ENCODE peak calls at places on chromosomes 3 and 15, in six cellular contexts. Q is GM23338, U is heart left ventricle, W is activated B cell treated with CpG ODN at 0.5 μM for 24 hours, V is H9, K is HCT116. F is an unnamed sample.

GRCh38 chr3:50168388-50168787 is 13.3 kb downstream of the SEMA3F start:
- DNase-seq in U (peak), V (no peak), Q (no peak), W (no peak), K (no peak), F (no peak)

GRCh38 chr15:90598053-90598577 is 68.4 kb downstream of the CRTC3 start:
- DNase-seq in K (no peak), W (peak), V (peak), Q (peak), U (peak), F (no peak)

GRCh38 chr3:73535137-73535536 is 89.6 kb downstream of the PDZRN3 start:
- DNase-seq in W (no peak), K (no peak), Q (no peak), U (no peak), V (no peak), F (no peak)

GRCh38 chr3:115624898-115625297 is 1.6 kb downstream of the GAP43 start:
- DNase-seq in U (no peak), W (no peak), Q (peak), K (no peak), V (no peak), F (no peak)

GRCh38 chr15:31306036-31306425 is 20.6 kb upstream of the KLF13 start:
- DNase-seq in U (peak), W (no peak), K (no peak), Q (peak), V (no peak), F (no peak)

GRCh38 chr15:49235446-49236207 is 65.6 kb downstream of the GALK2 start:
- DNase-seq in Q (peak), W (no peak), K (peak), V (peak), U (peak), F (peak)

GRCh38 chr3:18302517-18302916 is 122.6 kb downstream of the SATB1 start:
- DNase-seq in V (no peak), Q (no peak), U (no peak), W (no peak), K (no peak), F (no peak)

GRCh38 chr3:139974809-139975425 is 39.9 kb downstream of the CLSTN2 start:
- DNase-seq in Q (no peak), W (no peak), U (no peak), V (no peak), K (no peak), F (no peak)

GRCh38 chr3:126446791-126447190 is 28.9 kb downstream of the ZXDC start:
- DNase-seq in V (no peak), Q (peak), W (no peak), K (no peak), U (no peak), F (no peak)

GRCh38 chr3:186566772-186567071 is 417 bp downstream of the TBCCD1 start:
- DNase-seq in K (no peak), Q (no peak), U (no peak), W (no peak), V (peak), F (no peak)

GRCh38 chr3:4753073-4753691 is 226.1 kb upstream of the BHLHE40 start:
- DNase-seq in W (no peak), V (no peak), K (no peak), Q (no peak), U (no peak), F (no peak)

GRCh38 chr3:195072916-195073564 is 197.9 kb downstream of the XXYLT1 start:
- DNase-seq in Q (no peak), U (peak), W (peak), V (no peak), K (no peak), F (no peak)

GRCh38 chr15:86743283-86743903 is 663.7 kb downstream of the AGBL1 start:
- DNase-seq in W (no peak), Q (peak), U (peak), K (no peak), V (peak), F (peak)
- TF ChIP-seq CTCF in W (no peak), Q (peak), U (peak), K (peak), V (peak), F (peak)

DNA sequence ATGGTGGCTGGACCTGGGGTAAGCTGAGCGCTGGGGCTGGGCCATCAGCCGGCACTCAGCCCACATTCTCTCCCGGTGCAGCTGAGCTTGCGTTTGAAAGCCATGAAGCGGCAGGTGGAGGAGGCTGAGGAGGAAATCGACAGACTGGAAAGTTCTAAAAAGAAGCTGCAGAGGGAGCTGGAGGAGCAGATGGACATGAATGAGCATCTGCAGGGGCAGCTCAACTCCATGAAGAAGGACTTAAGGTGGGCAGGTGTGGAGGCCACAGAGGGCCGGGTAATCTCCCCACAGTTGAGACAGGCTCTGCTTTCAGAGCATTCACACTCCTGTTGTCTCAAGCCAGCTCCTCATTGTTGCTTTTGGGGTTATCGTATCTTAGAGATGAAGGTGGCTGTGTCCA is 45.7 kb upstream of the MYZAP start:
- DNase-seq in U (no peak), W (no peak), K (no peak), Q (no peak), V (no peak), F (no peak)
- TF ChIP-seq CTCF in U (no peak), W (no peak), K (no peak), Q (no peak), V (no peak), F (no peak)

GRCh38 chr3:36408146-36408545 is 27.8 kb downstream of the STAC start:
- DNase-seq in K (no peak), Q (peak), U (no peak), W (no peak), V (no peak), F (no peak)
- TF ChIP-seq CTCF in K (peak), Q (peak), U (no peak), W (no peak), V (peak), F (no peak)

GRCh38 chr3:196198081-196198675 is 13.0 kb downstream of the ZDHHC19 start:
- DNase-seq in K (no peak), U (no peak), W (no peak), V (no peak), Q (no peak), F (no peak)

GRCh38 chr3:196202516-196202970 is 8.7 kb downstream of the ZDHHC19 start:
- DNase-seq in Q (peak), W (no peak), U (no peak), V (no peak), K (no peak), F (peak)

GRCh38 chr3:196195664-196196255 is 15.4 kb downstream of the ZDHHC19 start:
- DNase-seq in Q (no peak), U (no peak), W (no peak), K (no peak), V (no peak), F (no peak)

GRCh38 chr3:196197524-196197923 is 13.7 kb downstream of the ZDHHC19 start:
- DNase-seq in Q (no peak), W (no peak), U (no peak), V (no peak), K (no peak), F (no peak)

GRCh38 chr3:196198771-196199753 is 12.1 kb downstream of the ZDHHC19 start:
- DNase-seq in W (no peak), V (no peak), K (no peak), Q (peak), U (no peak), F (no peak)
- TF ChIP-seq CTCF in W (no peak), V (peak), K (peak), Q (peak), U (no peak), F (peak)

GRCh38 chr3:107794664-107795443 is 272.1 kb downstream of the BBX start:
- DNase-seq in W (no peak), V (no peak), K (no peak), U (no peak), Q (peak), F (no peak)
- TF ChIP-seq CTCF in W (no peak), V (peak), K (peak), U (peak), Q (peak), F (no peak)

GRCh38 chr3:52839268-52839575 is 4.4 kb upstream of the MUSTN1 start:
- DNase-seq in Q (no peak), U (no peak), K (no peak), W (no peak), V (no peak), F (no peak)
- TF ChIP-seq CTCF in Q (no peak), U (no peak), K (no peak), W (no peak), V (no peak), F (no peak)

GRCh38 chr15:65310431-65311137 is 6.1 kb downstream of the RNU5B-1 start:
- DNase-seq in W (no peak), U (no peak), Q (no peak), V (no peak), K (no peak), F (no peak)

GRCh38 chr15:65307978-65308377 is 3.5 kb downstream of the RNU5B-1 start:
- DNase-seq in K (no peak), Q (no peak), V (no peak), W (no peak), U (no peak), F (no peak)

GRCh38 chr15:65309882-65310418 is 5.5 kb downstream of the RNU5B-1 start:
- DNase-seq in V (no peak), K (no peak), U (no peak), W (no peak), Q (no peak), F (no peak)

GRCh38 chr15:65311760-65312159 is 7.3 kb downstream of the RNU5B-1 start:
- DNase-seq in U (no peak), W (no peak), V (no peak), Q (no peak), K (no peak), F (no peak)

GRCh38 chr15:65312400-65312916 is 8.0 kb downstream of the RNU5B-1 start:
- DNase-seq in U (peak), W (no peak), V (no peak), Q (no peak), K (no peak), F (no peak)
- TF ChIP-seq CTCF in U (no peak), W (no peak), V (no peak), Q (no peak), K (no peak), F (no peak)